ENCODE peak calls at places on chromosomes 4 and X, in nine cellular contexts. F is IMR-90, V is uterus, R is HCT116, O is GM12878, J is breast epithelium, S is Peyer's patch, N is adrenal gland, B is esophagus squamous epithelium. I is an unnamed sample.

GRCh38 chr4:181566490-181566889 is 676.7 kb upstream of the TENM3 start:
- DNase-seq in R (no peak), F (peak; percentile 80), J (no peak), V (no peak), O (no peak), N (no peak), B (no peak), S (no peak), I (no peak)

GRCh38 chr4:153651041-153651960 is 32.8 kb upstream of the TLR2 start:
- DNase-seq in B (peak; percentile 10), N (peak; percentile 78), F (no peak), R (no peak), O (no peak), S (peak; percentile 51), J (no peak), V (no peak), I (peak; percentile 55)

GRCh38 chr4:54050214-54050904 is 14.0 kb downstream of the CHIC2 start:
- DNase-seq in F (peak; percentile 78), N (no peak), B (no peak), J (no peak), O (no peak), R (no peak), V (no peak), S (no peak), I (no peak)

GRCh38 chr4:184282251-184282713 is 64.6 kb upstream of the ENPP6 start:
- DNase-seq in N (peak; percentile 48), B (no peak), J (no peak), S (peak; percentile 65), R (no peak), F (no peak), O (peak; percentile 80), V (no peak), I (no peak)

GRCh38 chr4:116752027-116752426 is 333.3 kb downstream of the TRAM1L1 start:
- DNase-seq in V (no peak), N (no peak), J (no peak), S (no peak), R (no peak), B (no peak), O (no peak), F (no peak), I (no peak)

GRCh38 chr4:40379248-40379647 is 44.1 kb downstream of the CHRNA9 start:
- DNase-seq in O (no peak), R (no peak), N (no peak), S (no peak), B (no peak), J (no peak), F (no peak), V (no peak), I (no peak)

GRCh38 chr4:84957509-84958420 is 8.7 kb downstream of the WDFY3 start:
- DNase-seq in N (no peak), F (no peak), S (no peak), O (no peak), J (no peak), R (no peak), V (no peak), B (no peak), I (no peak)

GRCh38 chrX:123153846-123154335 is 30.2 kb upstream of the GRIA3 start:
- DNase-seq in V (no peak), F (no peak), N (no peak), O (no peak), R (no peak), S (no peak), J (no peak), B (no peak), I (no peak)

DNA sequence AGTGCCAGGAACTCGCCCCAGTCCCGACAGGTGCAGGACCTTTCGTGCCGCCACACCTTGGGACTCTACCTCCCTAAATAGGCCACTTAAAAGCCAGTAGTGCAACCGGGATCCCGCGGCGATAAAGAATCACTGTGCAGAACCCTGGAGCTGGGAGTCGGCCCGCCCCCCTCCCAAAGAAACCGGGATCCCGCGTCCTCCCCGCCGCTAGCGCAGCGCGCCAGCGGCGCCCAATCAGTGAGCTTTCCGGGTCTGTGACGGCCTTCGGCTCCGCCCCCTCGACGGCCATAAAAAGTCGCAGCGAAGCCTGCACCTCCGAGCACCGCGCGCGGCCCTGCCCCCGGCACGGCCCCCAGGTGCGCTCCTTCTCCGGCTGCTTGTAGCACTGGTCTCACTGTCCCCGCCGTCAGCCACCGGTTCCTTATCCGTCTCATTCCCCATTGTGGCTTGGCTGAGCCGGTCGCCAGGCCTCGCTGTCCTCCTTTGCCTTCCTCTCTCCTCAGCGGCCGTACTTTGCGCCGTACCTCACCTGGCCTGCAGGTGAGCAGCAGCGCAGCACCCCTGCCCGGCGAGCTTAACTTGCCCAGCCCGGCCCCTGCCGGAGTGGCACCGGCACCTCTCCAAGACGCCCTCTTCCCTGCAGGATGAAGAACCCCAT is at the start of gene LRAT:
- DNase-seq in O (no peak), J (peak; percentile 64), V (no peak), R (peak; percentile 54), N (no peak), B (no peak), F (no peak), S (no peak), I (peak; percentile 28)
- TF ChIP-seq POLR2A in O (no peak), J (no peak), V (peak; percentile 17), R (no peak), N (no peak), B (no peak), F (no peak), S (no peak), I (no peak)

GRCh38 chr4:128571747-128572146 is 237.8 kb upstream of the JADE1 start:
- DNase-seq in B (no peak), J (no peak), V (peak; percentile 52), R (peak; percentile 13), F (peak; percentile 96), O (no peak), N (peak; percentile 89), S (no peak), I (peak; percentile 27)

GRCh38 chr4:128572778-128573241 is 236.7 kb upstream of the JADE1 start:
- DNase-seq in N (no peak), J (no peak), V (no peak), F (no peak), S (no peak), O (no peak), R (no peak), B (no peak), I (no peak)

GRCh38 chr4:128573781-128574508 is 235.6 kb upstream of the JADE1 start:
- DNase-seq in J (no peak), F (peak; percentile 91), V (no peak), N (no peak), O (no peak), R (no peak), S (no peak), B (no peak), I (no peak)

GRCh38 chr4:128566688-128567087 is 242.8 kb upstream of the JADE1 start:
- DNase-seq in O (no peak), R (no peak), F (no peak), B (no peak), V (no peak), S (no peak), J (no peak), N (no peak), I (no peak)

GRCh38 chr4:128570380-128570779 is 239.1 kb upstream of the JADE1 start:
- DNase-seq in R (no peak), B (peak; percentile 1), O (no peak), N (peak; percentile 65), J (no peak), S (no peak), V (peak; percentile 47), F (peak; percentile 62), I (no peak)
- H3K4me3 ChIP-seq in R (no peak overlapping the region), B (no peak overlapping the region), O (no peak overlapping the region), N (no peak overlapping the region), J (no peak overlapping the region), S (no peak overlapping the region), V (no peak overlapping the region), F (no peak overlapping the region), I (no peak overlapping the region)

DNA sequence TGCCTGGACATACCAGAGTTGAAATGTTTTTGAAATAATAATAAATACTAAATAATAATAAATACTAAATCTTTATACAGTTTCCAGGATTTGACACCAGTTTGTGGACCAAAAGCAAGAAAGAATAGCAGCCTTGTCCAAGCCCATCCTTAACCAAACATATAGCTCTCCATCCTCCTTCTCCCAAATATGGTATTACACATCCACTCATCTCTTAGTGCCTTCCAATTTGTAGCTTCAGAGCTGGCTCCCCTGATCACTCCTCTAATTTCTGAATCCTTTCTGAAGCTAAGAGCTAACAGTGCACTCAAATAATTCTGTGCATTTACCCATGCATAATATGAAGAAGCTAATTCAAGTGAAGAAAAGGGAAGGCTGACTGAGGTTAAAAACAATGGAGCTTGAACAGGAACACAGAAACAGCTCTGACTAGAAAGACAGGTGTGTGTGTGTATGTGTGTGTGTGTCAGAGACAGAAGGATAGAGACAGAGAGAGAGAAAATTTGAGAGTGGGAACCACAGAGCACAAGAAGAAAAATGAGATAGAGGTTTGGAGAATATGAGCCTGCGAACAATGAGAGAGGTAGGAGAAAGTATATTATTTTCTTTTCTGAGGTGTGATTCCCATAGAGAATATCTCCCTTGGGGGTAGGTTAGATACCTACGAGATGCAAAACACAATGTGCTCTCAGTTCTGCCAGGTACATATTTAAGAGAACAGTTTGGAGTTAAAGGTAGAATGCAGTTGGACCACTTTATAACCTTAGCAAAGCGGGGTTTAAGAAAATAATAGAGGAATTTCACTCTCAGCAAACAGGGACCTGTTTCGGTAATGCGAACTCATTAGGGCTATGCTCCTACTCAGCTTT is 123.5 kb downstream of the CAMK2D start:
- DNase-seq in R (no peak), S (no peak), J (no peak), B (no peak), V (no peak), O (no peak), F (no peak), N (no peak), I (no peak)
- H3K4me1 ChIP-seq in R (peaks cover 19% of the 10 kb centered on the region), S (peaks cover 13% of the 10 kb centered on the region), J (no peaks in the 10 kb centered on the region), B (peaks cover 25% of the 10 kb centered on the region), V (no peaks in the 10 kb centered on the region), O (peaks cover 55% of the 10 kb centered on the region), F (peaks cover 15% of the 10 kb centered on the region), N (peaks cover 24% of the 10 kb centered on the region), I (peaks cover 93% of the 10 kb centered on the region)

DNA sequence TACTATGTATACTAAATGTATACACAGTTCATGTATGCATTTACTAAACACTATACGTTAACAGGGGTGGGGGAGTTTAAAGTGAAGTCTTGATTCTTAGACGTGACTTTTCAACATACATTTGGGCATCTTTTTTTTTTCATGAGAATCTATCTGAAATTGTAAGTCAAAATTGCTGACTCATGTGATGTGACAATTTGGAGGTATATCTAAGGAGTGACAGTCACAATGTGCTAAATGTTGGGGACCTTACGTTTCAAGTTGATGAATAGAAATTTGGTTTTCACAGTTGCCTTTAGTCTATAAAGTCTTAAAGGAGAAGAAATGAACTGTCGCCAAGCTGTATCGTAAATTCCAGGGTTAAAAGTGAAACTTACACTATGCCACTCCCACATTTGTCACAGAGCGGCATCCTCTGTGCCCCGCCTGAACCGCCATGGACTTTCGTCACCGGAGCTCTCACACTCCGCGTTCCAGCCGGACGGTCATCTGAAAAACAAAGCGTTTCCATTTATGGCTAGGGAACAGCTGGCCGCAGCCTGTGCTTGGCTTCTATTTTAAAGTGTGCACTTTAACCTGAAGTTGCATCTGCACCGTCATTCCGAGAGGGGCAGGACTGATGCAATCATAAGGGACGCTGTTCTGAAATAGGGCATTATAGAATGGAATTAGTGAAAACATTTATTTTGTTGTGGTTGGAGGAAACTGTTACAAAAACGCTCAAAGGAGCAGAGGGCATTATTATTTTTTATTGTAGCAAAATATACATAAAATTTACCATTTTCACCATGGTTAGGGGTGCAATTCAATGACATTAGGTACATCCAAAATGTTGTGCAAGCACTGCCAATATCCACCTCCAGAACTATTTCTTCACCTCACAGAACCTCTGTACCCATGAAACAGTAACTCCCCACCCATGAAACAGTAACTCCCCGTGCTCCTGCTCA is 30.9 kb downstream of the PDLIM3 start:
- DNase-seq in R (peak; percentile 74), N (peak; percentile 86), B (no peak), O (no peak), S (peak; percentile 25), V (peak; percentile 52), F (peak; percentile 75), J (no peak), I (peak; percentile 90)
- TF ChIP-seq POLR2A in R (peak; percentile 28), N (no peak), B (no peak), O (no peak), S (no peak), V (no peak), F (no peak), J (no peak), I (no peak)

GRCh38 chr4:31660916-31661315 is 940.7 kb downstream of the PCDH7 start:
- DNase-seq in N (no peak), S (no peak), B (no peak), R (no peak), O (no peak), F (no peak), J (no peak), V (no peak), I (no peak)
- H3K4me3 ChIP-seq in N (no peak overlapping the region), S (no peak overlapping the region), B (no peak overlapping the region), R (no peak overlapping the region), O (no peak overlapping the region), F (no peak overlapping the region), J (no peak overlapping the region), V (no peak overlapping the region), I (no peak overlapping the region)